ENCODE peak calls at places on chromosomes 11 and 22, in five cellular contexts. E is lung, Z is lower lobe of right lung, F is adrenal gland, T is aorta. M is an unnamed sample.

GRCh38 chr11:19853016-19853415 is 140.4 kb downstream of the NAV2 start:
- DNase-seq in F (no peak), Z (no peak), E (no peak), T (no peak), M (no peak)

GRCh38 chr11:133894956-133895549 is 49.7 kb upstream of the SPATA19 start:
- DNase-seq in E (no peak), F (no peak), Z (no peak), T (no peak), M (no peak)

GRCh38 chr11:75583710-75584658 is 21.9 kb downstream of the SERPINH1 start:
- DNase-seq in F (peak), E (peak), T (peak), Z (peak), M (peak)

GRCh38 chr11:134126197-134126822 is 57.4 kb downstream of the JAM3 start:
- DNase-seq in T (no peak), E (no peak), F (peak), Z (no peak), M (no peak)

GRCh38 chr22:50481440-50482106 is at the start of gene ADM2:
- DNase-seq in T (no peak), Z (peak), E (no peak), F (no peak), M (no peak)

GRCh38 chr11:44088377-44088776 is 7.1 kb upstream of the EXT2 start:
- DNase-seq in F (no peak), E (no peak), Z (no peak), T (no peak), M (no peak)

GRCh38 chr11:123478352-123478986 is 48.4 kb downstream of the GRAMD1B start:
- DNase-seq in E (peak), Z (no peak), F (peak), T (no peak), M (peak)

GRCh38 chr22:23548501-23549197 is 31.4 kb downstream of the IGLL1 start:
- DNase-seq in T (peak), Z (no peak), E (no peak), F (no peak), M (no peak)

GRCh38 chr11:63914896-63915681 is 1.9 kb downstream of the RCOR2 start:
- DNase-seq in F (no peak), Z (no peak), T (peak), E (no peak), M (no peak)

GRCh38 chr11:69567951-69568808 is 72.8 kb upstream of the CCND1 start:
- DNase-seq in F (no peak), Z (no peak), T (no peak), E (no peak), M (no peak)

GRCh38 chr22:37267128-37267587 is 15.2 kb upstream of the CYTH4 start:
- DNase-seq in T (peak), E (peak), F (no peak), Z (peak), M (peak)

GRCh38 chr11:72828081-72828567 is 13.9 kb downstream of the ATG16L2 start:
- DNase-seq in T (no peak), F (peak), Z (peak), E (no peak), M (peak)

GRCh38 chr11:28770806-28771205 is 662.6 kb downstream of the METTL15 start:
- DNase-seq in T (no peak), F (no peak), E (no peak), Z (no peak), M (no peak)

GRCh38 chr11:112382561-112382960 is 121.9 kb upstream of the PLET1 start:
- DNase-seq in T (no peak), E (no peak), F (no peak), Z (no peak), M (no peak)

GRCh38 chr11:121024989-121025388 is 1.1 kb downstream of the TBCEL start:
- DNase-seq in Z (no peak), E (peak), T (no peak), F (no peak), M (peak)

GRCh38 chr11:135001581-135001980 is 589.5 kb upstream of the B3GAT1 start:
- DNase-seq in Z (no peak), T (no peak), E (no peak), F (no peak), M (no peak)

GRCh38 chr11:131785801-131786200 is 415.4 kb downstream of the NTM start:
- DNase-seq in F (no peak), Z (no peak), T (no peak), E (no peak), M (no peak)

GRCh38 chr11:70397336-70397982 is 870 bp upstream of the CTTN start:
- DNase-seq in Z (no peak), E (no peak), T (no peak), F (no peak), M (no peak)

GRCh38 chr22:35538801-35539321 is 1.8 kb upstream of the RASD2 start:
- DNase-seq in F (peak), E (no peak), Z (no peak), T (no peak), M (no peak)

GRCh38 chr22:26362471-26362870 is 66.6 kb upstream of the ASPHD2 start:
- DNase-seq in E (no peak), Z (no peak), F (no peak), T (no peak), M (no peak)

GRCh38 chr11:396948-397548 is 3.0 kb downstream of the PKP3 start:
- DNase-seq in Z (peak), E (no peak), T (peak), F (peak), M (peak)

GRCh38 chr11:35796542-35796941 is 134.0 kb downstream of the TRIM44 start:
- DNase-seq in E (no peak), T (no peak), F (no peak), Z (no peak), M (no peak)

GRCh38 chr11:126318642-126319373 is 14.9 kb downstream of the DCPS start:
- DNase-seq in F (no peak), E (peak), Z (peak), T (peak), M (peak)

GRCh38 chr11:92670293-92670890 is 299.1 kb upstream of the MTNR1B start:
- DNase-seq in F (no peak), Z (no peak), E (no peak), T (no peak), M (no peak)

GRCh38 chr22:22802346-22802970 is 85.2 kb upstream of the IGLL5 start:
- DNase-seq in Z (no peak), F (no peak), E (peak), T (no peak), M (no peak)

GRCh38 chr11:126267650-126268049 is 1.0 kb downstream of the SRPRA start:
- DNase-seq in T (no peak), E (no peak), Z (no peak), F (peak), M (no peak)

GRCh38 chr11:67416416-67417335 is 1.2 kb downstream of the CARNS1 start:
- DNase-seq in F (no peak), T (no peak), E (peak), Z (peak), M (peak)

GRCh38 chr11:79325851-79326250 is 115.0 kb downstream of the TENM4 start:
- DNase-seq in E (no peak), F (no peak), Z (no peak), T (no peak), M (no peak)

GRCh38 chr11:79321282-79321681 is 119.5 kb downstream of the TENM4 start:
- DNase-seq in T (no peak), Z (no peak), E (no peak), F (no peak), M (no peak)
- H3K27ac ChIP-seq in T (no peak), Z (no peak), E (no peak), F (no peak), M (no peak)

GRCh38 chr22:43376765-43377485 is 33.8 kb upstream of the SCUBE1 start:
- DNase-seq in T (peak), F (no peak), Z (no peak), E (no peak), M (no peak)

GRCh38 chr22:43378011-43378704 is 33.7 kb upstream of the MPPED1 start:
- DNase-seq in Z (peak), F (peak), T (peak), E (no peak), M (no peak)

GRCh38 chr22:43381693-43382092 is 30.1 kb upstream of the MPPED1 start:
- DNase-seq in F (no peak), Z (peak), E (no peak), T (no peak), M (no peak)

GRCh38 chr22:43377486-43377995 is 34.3 kb upstream of the MPPED1 start:
- DNase-seq in Z (peak), F (no peak), E (no peak), T (peak), M (no peak)

DNA sequence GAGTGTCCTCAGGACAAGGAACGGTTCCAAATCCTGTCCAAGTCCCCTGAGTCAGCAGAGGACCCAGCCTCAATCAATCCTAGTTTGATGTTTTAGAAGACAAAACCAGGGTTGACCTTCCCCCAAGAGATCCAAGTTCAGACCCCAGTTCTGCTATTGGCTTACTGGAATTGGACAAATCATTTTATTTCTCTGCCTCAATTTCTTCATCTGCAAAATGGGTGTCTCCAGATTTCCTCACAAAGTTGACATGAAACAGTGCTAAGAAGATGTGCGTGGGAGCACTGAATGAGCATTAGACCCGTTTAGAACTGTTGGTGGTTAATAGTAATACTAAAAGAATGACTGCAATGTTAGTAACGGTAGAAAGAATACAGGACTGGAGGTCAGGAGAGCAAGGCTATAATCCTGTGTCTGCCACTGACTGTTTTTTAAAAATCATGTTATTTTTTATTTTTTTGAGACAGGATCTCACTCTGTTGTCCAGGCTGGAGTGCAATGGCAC is 32.8 kb upstream of the SCUBE1 start:
- DNase-seq in Z (no peak), F (no peak), T (no peak), E (no peak), M (no peak)
- H3K27ac ChIP-seq in Z (no peak), F (no peak), T (no peak), E (no peak), M (no peak)

GRCh38 chr22:27927608-27928007 is 8.6 kb upstream of the PITPNB start:
- DNase-seq in F (no peak), E (no peak), T (no peak), Z (no peak), M (no peak)
- H3K27ac ChIP-seq in F (no peak), E (no peak), T (no peak), Z (no peak), M (no peak)

GRCh38 chr11:47967577-47968230 is 12.7 kb upstream of the PTPRJ start:
- DNase-seq in T (no peak), Z (peak), E (no peak), F (no peak), M (no peak)

GRCh38 chr11:47973173-47973572 is 7.2 kb upstream of the PTPRJ start:
- DNase-seq in Z (no peak), E (no peak), T (no peak), F (no peak), M (no peak)

GRCh38 chr11:47966621-47967020 is 13.7 kb upstream of the PTPRJ start:
- DNase-seq in E (no peak), T (no peak), F (no peak), Z (peak), M (no peak)

GRCh38 chr11:47969401-47969800 is 11.0 kb upstream of the PTPRJ start:
- DNase-seq in F (no peak), Z (no peak), T (no peak), E (no peak), M (no peak)

GRCh38 chr11:47971501-47971900 is 8.9 kb upstream of the PTPRJ start:
- DNase-seq in T (no peak), F (no peak), E (no peak), Z (no peak), M (no peak)
- H3K27ac ChIP-seq in T (no peak), F (no peak), E (no peak), Z (no peak), M (no peak)

DNA sequence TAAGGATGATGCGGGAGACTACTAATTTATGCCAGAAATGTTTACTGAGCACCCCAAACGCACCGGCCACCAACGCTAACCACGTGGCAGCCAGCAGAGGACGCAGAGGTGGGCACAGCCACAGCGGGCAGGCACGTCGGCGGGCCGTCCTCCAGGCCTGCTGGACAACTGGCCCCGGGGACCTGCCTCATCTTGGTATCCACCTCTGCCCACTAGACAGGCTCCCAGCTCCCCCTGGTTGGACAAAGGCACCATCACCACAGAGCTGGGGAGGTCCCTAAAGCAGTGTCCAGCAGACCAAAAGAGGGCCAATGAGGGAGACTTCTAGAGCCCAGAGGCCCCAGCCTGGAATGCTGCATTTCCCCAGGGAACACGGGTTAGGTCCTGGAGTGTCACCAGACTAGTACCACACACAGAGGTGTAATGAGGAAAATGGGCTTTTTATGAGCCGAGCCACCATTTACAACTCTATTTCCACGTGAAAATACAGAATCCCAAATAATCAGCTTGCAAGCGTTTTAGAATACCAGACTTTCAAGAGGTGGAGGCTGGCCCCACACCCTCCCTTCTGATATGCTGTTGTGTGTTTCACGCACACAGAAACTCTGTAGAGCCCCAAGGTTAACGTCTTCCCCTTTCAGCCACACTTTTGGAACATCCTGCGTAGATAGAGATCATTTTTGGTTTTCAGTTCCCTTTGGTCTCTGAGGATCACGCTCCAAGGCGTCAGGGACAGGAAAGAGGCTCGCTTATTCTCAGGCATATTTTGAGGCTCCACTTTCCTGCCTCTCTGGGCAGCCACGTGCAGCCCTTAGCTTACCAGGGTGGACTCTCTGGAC is 23.7 kb upstream of the BID start:
- DNase-seq in T (no peak), E (no peak), Z (no peak), F (no peak), M (no peak)
- H3K27ac ChIP-seq in T (no peak), E (no peak), Z (no peak), F (no peak), M (no peak)

DNA sequence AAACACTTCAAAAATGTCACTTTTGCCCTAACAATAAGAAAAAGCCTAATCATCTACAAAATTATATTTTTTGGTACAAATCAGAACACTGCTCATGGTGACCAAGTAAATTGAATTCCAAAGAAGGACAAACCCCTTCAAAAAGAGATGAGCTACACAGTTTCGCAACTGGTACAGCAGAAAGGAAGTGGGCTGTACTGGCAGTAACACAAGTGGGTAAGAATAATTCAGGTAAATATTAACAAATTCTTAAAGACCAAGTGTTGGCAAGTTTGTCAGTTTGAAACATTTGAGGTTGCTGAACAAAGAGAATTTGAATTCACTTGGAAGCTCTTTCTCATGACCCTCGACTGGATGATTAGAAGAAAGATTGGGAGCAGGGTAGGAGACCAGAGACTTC is 35.5 kb downstream of the MSANTD4 start:
- DNase-seq in Z (no peak), T (no peak), E (no peak), F (no peak), M (no peak)
- H3K27ac ChIP-seq in Z (no peak), T (no peak), E (no peak), F (no peak), M (no peak)

DNA sequence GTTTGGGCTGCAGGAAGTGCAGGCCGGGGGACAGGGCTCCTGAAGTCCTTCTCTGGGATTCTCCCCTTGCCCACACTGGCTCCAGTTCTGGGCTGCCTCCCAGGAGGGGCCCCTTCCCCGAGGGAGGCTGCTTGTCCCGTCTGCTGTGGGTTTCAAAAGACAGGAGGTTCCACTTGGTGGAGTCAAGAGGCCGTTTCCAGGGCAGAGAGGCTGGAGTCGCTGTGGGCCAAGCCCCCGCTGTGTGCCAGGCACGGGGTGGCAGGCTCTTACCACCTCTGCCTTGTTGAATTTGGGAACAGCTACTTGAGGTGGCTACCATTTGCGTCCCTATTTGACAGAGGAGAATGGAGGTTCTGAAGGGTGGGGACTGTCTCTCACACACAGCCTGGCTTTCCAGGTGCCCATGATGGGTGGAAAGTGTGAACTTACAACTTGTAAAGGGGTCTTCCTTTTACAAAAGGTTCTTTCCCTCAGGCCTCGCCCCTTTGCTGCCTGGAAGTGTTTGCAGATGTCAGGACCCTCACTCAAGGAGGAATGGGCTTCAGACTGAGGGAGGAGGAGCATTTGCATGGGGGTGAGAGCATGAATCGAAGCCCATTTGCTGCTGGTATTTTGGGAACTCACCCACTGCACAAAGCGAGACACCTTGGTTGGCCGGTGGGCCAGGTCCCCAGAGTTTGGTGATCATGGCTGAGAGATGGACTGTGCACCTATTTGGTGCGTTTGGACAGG is 24.9 kb downstream of the MPPED1 start:
- DNase-seq in E (no peak), Z (no peak), T (peak), F (no peak), M (no peak)
- H3K27ac ChIP-seq in E (no peak), Z (no peak), T (no peak), F (no peak), M (no peak)